ENCODE peak calls at places on chromosomes 6 and 20, in four cellular contexts. V, H, N and Q are unnamed samples.

GRCh38 chr6:56868687-56869086 is 86.2 kb upstream of the BEND6 start:
- DNase-seq in V (peak; percentile 68), N (no peak), H (no peak), Q (no peak)

GRCh38 chr6:119957195-119957594 is 607.6 kb upstream of the MAN1A1 start:
- DNase-seq in V (no peak), N (no peak), H (no peak), Q (no peak)

GRCh38 chr6:5025911-5026819 is 22.3 kb upstream of the RPP40 start:
- DNase-seq in V (peak; percentile 35), H (no peak), N (peak; percentile 58), Q (no peak)

GRCh38 chr6:104226798-104227444 is 632.8 kb downstream of the HACE1 start:
- DNase-seq in N (no peak), H (no peak), V (no peak), Q (no peak)

GRCh38 chr20:43949741-43950618 is 35.3 kb downstream of the TOX2 start:
- DNase-seq in V (no peak), H (no peak), N (peak; percentile 34), Q (no peak)

GRCh38 chr20:32338665-32339064 is 19.5 kb upstream of the ASXL1 start:
- DNase-seq in N (no peak), H (no peak), V (peak; percentile 54), Q (no peak)

GRCh38 chr6:17101422-17102257 is at the start of gene STMND1:
- DNase-seq in H (no peak), N (no peak), V (no peak), Q (no peak)

GRCh38 chr6:26045046-26045938 is 41.9 kb upstream of the HFE start:
- DNase-seq in V (peak; percentile 99), H (no peak), N (no peak), Q (peak; percentile 98)

GRCh38 chr20:49712118-49712517 is 1.6 kb downstream of the B4GALT5 start:
- DNase-seq in H (no peak), N (no peak), V (no peak), Q (no peak)

GRCh38 chr20:20411382-20411781 is 43.5 kb downstream of the INSM1 start:
- DNase-seq in V (no peak), N (no peak), H (no peak), Q (no peak)

GRCh38 chr20:43549416-43550136 is 9.3 kb upstream of the SGK2 start:
- DNase-seq in N (no peak), V (no peak), H (no peak), Q (no peak)

GRCh38 chr20:59645316-59645715 is 41.0 kb downstream of the PHACTR3 start:
- DNase-seq in N (no peak), H (no peak), V (no peak), Q (no peak)

GRCh38 chr20:50982372-50982771 is 23.8 kb downstream of the MOCS3 start:
- DNase-seq in H (no peak), V (peak; percentile 37), N (no peak), Q (no peak)

GRCh38 chr6:168227840-168228239 is 91.7 kb downstream of the DACT2 start:
- DNase-seq in N (no peak), V (no peak), H (no peak), Q (no peak)

GRCh38 chr6:10451828-10452509 is 37.1 kb upstream of the TFAP2A start:
- DNase-seq in V (no peak), H (peak; percentile 90), N (no peak), Q (no peak)

GRCh38 chr6:52262620-52263344 is 18.5 kb upstream of the IL17F start:
- DNase-seq in H (no peak), V (no peak), N (no peak), Q (no peak)

GRCh38 chr6:90068264-90068663 is 174.0 kb downstream of the GJA10 start:
- DNase-seq in V (no peak), H (peak; percentile 53), N (peak; percentile 69), Q (no peak)

GRCh38 chr6:85547719-85548118 is 45.9 kb downstream of the SNX14 start:
- DNase-seq in V (no peak), N (no peak), H (no peak), Q (no peak)

GRCh38 chr6:21478411-21478810 is 115.1 kb upstream of the SOX4 start:
- DNase-seq in H (no peak), N (no peak), V (no peak), Q (no peak)

GRCh38 chr20:25304025-25304549 is 56.2 kb downstream of the PYGB start:
- DNase-seq in H (no peak), V (no peak), N (no peak), Q (no peak)

GRCh38 chr6:167653561-167653960 is 173.2 kb upstream of the AFDN start:
- DNase-seq in N (no peak), H (no peak), V (no peak), Q (no peak)

GRCh38 chr6:150027806-150028565 is 2.7 kb upstream of the RAET1L start:
- DNase-seq in N (no peak), H (no peak), V (no peak), Q (no peak)

GRCh38 chr6:155174576-155175174 is 89.1 kb upstream of the CLDN20 start:
- DNase-seq in N (peak; percentile 79), V (peak; percentile 82), H (peak; percentile 85), Q (peak; percentile 77)

GRCh38 chr6:36116943-36117342 is 13.4 kb upstream of the MAPK13 start:
- DNase-seq in H (no peak), N (peak; percentile 59), V (no peak), Q (no peak)

GRCh38 chr6:36119209-36119608 is 11.1 kb upstream of the MAPK13 start:
- DNase-seq in H (no peak), N (no peak), V (no peak), Q (no peak)

GRCh38 chr6:36116480-36116879 is 13.8 kb upstream of the MAPK13 start:
- DNase-seq in N (no peak), V (no peak), H (no peak), Q (no peak)

GRCh38 chr6:36118550-36119107 is 11.7 kb upstream of the MAPK13 start:
- DNase-seq in V (peak; percentile 31), H (no peak), N (peak; percentile 91), Q (no peak)

GRCh38 chr6:36117639-36118549 is 12.4 kb upstream of the MAPK13 start:
- DNase-seq in H (no peak), V (no peak), N (no peak), Q (no peak)
- H3K27ac ChIP-seq in H (no peak overlapping the region), V (no peak overlapping the region), N (peak overlapping the region; percentile 80), Q (no peak overlapping the region)

GRCh38 chr6:35552285-35552917 is 39.7 kb upstream of the TULP1 start:
- DNase-seq in V (peak; percentile 40), H (peak; percentile 26), N (peak; percentile 52), Q (peak; percentile 32)
- TF ChIP-seq TCF7L2 in V (no peak), H (no peak), N (no peak), Q (no peak)

GRCh38 chr20:34216382-34216742 is 24.9 kb upstream of the ASIP start:
- DNase-seq in H (no peak), V (no peak), N (no peak), Q (no peak)
- H3K4me3 ChIP-seq in H (peak overlapping the region; percentile 19), V (peak overlapping the region; percentile 74), N (peak overlapping the region; percentile 30), Q (peak overlapping the region; percentile 59)

GRCh38 chr20:52103469-52103910 is 88.1 kb downstream of the ZFP64 start:
- DNase-seq in V (no peak), H (no peak), N (peak; percentile 20), Q (no peak)

GRCh38 chr20:52102559-52102958 is 89.0 kb downstream of the ZFP64 start:
- DNase-seq in N (no peak), H (no peak), V (no peak), Q (no peak)

GRCh38 chr20:52104546-52105044 is 87.0 kb downstream of the ZFP64 start:
- DNase-seq in V (no peak), H (no peak), N (no peak), Q (no peak)

GRCh38 chr20:52105045-52105572 is 86.5 kb downstream of the ZFP64 start:
- DNase-seq in N (no peak), V (no peak), H (no peak), Q (no peak)

GRCh38 chr20:52103911-52104545 is 87.6 kb downstream of the ZFP64 start:
- DNase-seq in V (no peak), N (no peak), H (no peak), Q (no peak)
- H3K27ac ChIP-seq in V (no peak overlapping the region), N (no peak overlapping the region), H (no peak overlapping the region), Q (no peak overlapping the region)

DNA sequence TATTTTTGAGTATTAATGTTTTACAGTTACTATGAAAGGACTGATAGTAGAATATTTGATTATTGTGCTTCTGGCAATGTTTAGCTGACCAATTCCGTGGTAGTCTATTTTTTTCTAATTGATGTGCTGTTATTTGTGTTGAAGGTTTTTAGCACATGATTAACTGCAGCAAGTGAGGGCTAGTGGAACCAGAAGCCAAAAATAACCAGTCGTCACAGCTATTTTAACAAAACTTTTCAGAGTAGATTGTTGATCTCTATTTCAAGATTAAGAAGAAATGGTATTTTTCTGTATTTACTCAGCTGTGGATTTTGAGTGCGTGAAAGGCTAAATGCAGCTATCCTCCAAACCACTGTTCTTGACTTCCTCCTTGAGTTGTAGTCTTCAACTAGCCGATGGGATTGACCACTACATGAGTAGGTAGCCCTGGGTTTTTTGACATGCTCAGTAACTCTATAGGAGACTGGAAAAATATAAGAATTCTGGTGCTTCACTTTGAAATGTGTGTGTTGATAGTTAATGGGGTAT is 258.0 kb downstream of the ZFAND3 start:
- DNase-seq in N (no peak), H (no peak), V (no peak), Q (no peak)
- TF ChIP-seq TCF7L2 in N (no peak), H (no peak), V (no peak), Q (no peak)

GRCh38 chr6:137489410-137490371 is 4.5 kb downstream of the OLIG3 start:
- DNase-seq in H (no peak), N (no peak), V (no peak), Q (no peak)

GRCh38 chr6:137490506-137490905 is 3.7 kb downstream of the OLIG3 start:
- DNase-seq in V (no peak), H (no peak), N (no peak), Q (no peak)

GRCh38 chr6:137492289-137492688 is 1.9 kb downstream of the OLIG3 start:
- DNase-seq in H (no peak), V (no peak), N (no peak), Q (no peak)

GRCh38 chr6:137491478-137491877 is 2.7 kb downstream of the OLIG3 start:
- DNase-seq in V (no peak), H (no peak), N (no peak), Q (no peak)

GRCh38 chr6:137490961-137491360 is 3.2 kb downstream of the OLIG3 start:
- DNase-seq in V (no peak), H (no peak), N (no peak), Q (no peak)
- H3K4me3 ChIP-seq in V (no peak overlapping the region), H (no peak overlapping the region), N (no peak overlapping the region), Q (no peak overlapping the region)

DNA sequence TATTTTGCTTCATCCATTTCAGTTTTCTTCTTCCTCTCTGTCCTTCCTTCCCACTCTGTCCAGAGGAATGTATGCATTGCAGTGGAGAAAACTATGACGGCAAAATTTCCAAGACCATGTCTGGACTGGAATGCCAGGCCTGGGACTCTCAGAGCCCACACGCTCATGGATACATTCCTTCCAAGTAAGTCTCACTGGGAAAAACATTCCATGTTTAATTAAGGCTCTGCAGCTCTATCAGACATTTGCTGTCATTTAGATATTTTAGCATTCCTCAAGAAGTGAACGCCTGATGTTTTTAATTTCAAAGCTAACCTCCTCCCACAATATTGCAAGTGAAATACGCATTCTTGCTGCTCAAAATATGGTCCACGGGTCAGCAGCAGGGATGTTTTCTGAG is 12.7 kb downstream of the PLG start:
- DNase-seq in H (no peak), V (no peak), N (no peak), Q (no peak)
- H3K27ac ChIP-seq in H (no peak overlapping the region), V (no peak overlapping the region), N (no peak overlapping the region), Q (no peak overlapping the region)